ENCODE peak calls at places on chromosomes 5 and 9, in seven cellular contexts. J is LNCaP clone FGC, U is fibroblast of lung, F is left ventricle myocardium inferior, H is cardiac muscle cell, D is brain microvascular endothelial cell, G is astrocyte of the spinal cord. I is an unnamed sample.

GRCh38 chr9:108553111-108553635 is 302.6 kb downstream of the ACTL7B start:
- DNase-seq in J (no peak), U (no peak), F (no peak), H (no peak), D (no peak), G (no peak), I (no peak)

GRCh38 chr5:76303917-76304316 is 99.2 kb upstream of the IQGAP2 start:
- DNase-seq in J (no peak), U (no peak), F (no peak), H (no peak), D (no peak), G (no peak), I (no peak)

GRCh38 chr9:79057576-79057975 is 514.2 kb upstream of the TLE4 start:
- DNase-seq in J (no peak), U (peak), F (no peak), H (peak), D (no peak), G (peak), I (no peak)

GRCh38 chr5:75050415-75050814 is 1.9 kb downstream of the GCNT4 start:
- DNase-seq in J (no peak), U (no peak), F (no peak), H (peak), D (no peak), G (no peak), I (no peak)

GRCh38 chr9:128340691-128341434 is 536 bp downstream of the SLC27A4 start:
- DNase-seq in J (no peak), U (no peak), F (no peak), H (peak), D (no peak), G (no peak), I (no peak)

GRCh38 chr9:110752766-110753165 is 84.2 kb downstream of the MUSK start:
- DNase-seq in J (peak), U (peak), F (no peak), H (no peak), D (peak), G (peak), I (peak)

GRCh38 chr5:74201334-74202081 is 439.0 kb downstream of the ENC1 start:
- DNase-seq in J (no peak), U (peak), F (peak), H (no peak), D (peak), G (peak), I (no peak)

GRCh38 chr5:54904425-54904824 is 81.0 kb downstream of the ESM1 start:
- DNase-seq in J (no peak), U (peak), F (no peak), H (peak), D (peak), G (peak), I (no peak)

GRCh38 chr9:136082496-136083361 is 12.4 kb downstream of the NACC2 start:
- DNase-seq in J (no peak), U (no peak), F (peak), H (no peak), D (no peak), G (no peak), I (no peak)

GRCh38 chr5:99355881-99356280 is 427.1 kb upstream of the CHD1 start:
- DNase-seq in J (no peak), U (peak), F (no peak), H (no peak), D (no peak), G (peak), I (no peak)

GRCh38 chr5:78899922-78900362 is 85.2 kb downstream of the ARSB start:
- DNase-seq in J (peak), U (peak), F (no peak), H (peak), D (peak), G (peak), I (no peak)

GRCh38 chr5:8188874-8189588 is 320.1 kb downstream of the MTRR start:
- DNase-seq in J (peak), U (no peak), F (no peak), H (no peak), D (no peak), G (no peak), I (no peak)

GRCh38 chr9:15485836-15486678 is 24.7 kb downstream of the PSIP1 start:
- DNase-seq in J (no peak), U (no peak), F (no peak), H (peak), D (peak), G (peak), I (no peak)

GRCh38 chr9:19156805-19157204 is 29.5 kb upstream of the PLIN2 start:
- DNase-seq in J (no peak), U (no peak), F (peak), H (no peak), D (no peak), G (no peak), I (no peak)

GRCh38 chr9:20728493-20729220 is 44.6 kb downstream of the FOCAD start:
- DNase-seq in J (no peak), U (peak), F (no peak), H (no peak), D (peak), G (peak), I (no peak)

GRCh38 chr5:117872798-117873368 is 1115.5 kb downstream of the DTWD2 start:
- DNase-seq in J (no peak), U (no peak), F (no peak), H (no peak), D (no peak), G (no peak), I (no peak)

GRCh38 chr5:53438486-53439472 is 41.6 kb upstream of the FST start:
- DNase-seq in J (no peak), U (peak), F (no peak), H (no peak), D (peak), G (peak), I (no peak)

GRCh38 chr5:66877843-66878242 is 281.6 kb downstream of the MAST4 start:
- DNase-seq in J (no peak), U (peak), F (no peak), H (no peak), D (peak), G (peak), I (no peak)

GRCh38 chr9:122125891-122126331 is 32.8 kb upstream of the TTLL11 start:
- DNase-seq in J (no peak), U (peak), F (no peak), H (no peak), D (peak), G (peak), I (no peak)

GRCh38 chr5:178642351-178642909 is 15.6 kb upstream of the CLK4 start:
- DNase-seq in J (no peak), U (peak), F (no peak), H (no peak), D (peak), G (peak), I (peak)

GRCh38 chr5:139693676-139694364 is 45.7 kb downstream of the CXXC5 start:
- DNase-seq in J (no peak), U (no peak), F (no peak), H (no peak), D (no peak), G (no peak), I (no peak)

GRCh38 chr5:111848374-111848914 is 91.5 kb upstream of the NREP start:
- DNase-seq in J (no peak), U (peak), F (no peak), H (no peak), D (peak), G (peak), I (no peak)

DNA sequence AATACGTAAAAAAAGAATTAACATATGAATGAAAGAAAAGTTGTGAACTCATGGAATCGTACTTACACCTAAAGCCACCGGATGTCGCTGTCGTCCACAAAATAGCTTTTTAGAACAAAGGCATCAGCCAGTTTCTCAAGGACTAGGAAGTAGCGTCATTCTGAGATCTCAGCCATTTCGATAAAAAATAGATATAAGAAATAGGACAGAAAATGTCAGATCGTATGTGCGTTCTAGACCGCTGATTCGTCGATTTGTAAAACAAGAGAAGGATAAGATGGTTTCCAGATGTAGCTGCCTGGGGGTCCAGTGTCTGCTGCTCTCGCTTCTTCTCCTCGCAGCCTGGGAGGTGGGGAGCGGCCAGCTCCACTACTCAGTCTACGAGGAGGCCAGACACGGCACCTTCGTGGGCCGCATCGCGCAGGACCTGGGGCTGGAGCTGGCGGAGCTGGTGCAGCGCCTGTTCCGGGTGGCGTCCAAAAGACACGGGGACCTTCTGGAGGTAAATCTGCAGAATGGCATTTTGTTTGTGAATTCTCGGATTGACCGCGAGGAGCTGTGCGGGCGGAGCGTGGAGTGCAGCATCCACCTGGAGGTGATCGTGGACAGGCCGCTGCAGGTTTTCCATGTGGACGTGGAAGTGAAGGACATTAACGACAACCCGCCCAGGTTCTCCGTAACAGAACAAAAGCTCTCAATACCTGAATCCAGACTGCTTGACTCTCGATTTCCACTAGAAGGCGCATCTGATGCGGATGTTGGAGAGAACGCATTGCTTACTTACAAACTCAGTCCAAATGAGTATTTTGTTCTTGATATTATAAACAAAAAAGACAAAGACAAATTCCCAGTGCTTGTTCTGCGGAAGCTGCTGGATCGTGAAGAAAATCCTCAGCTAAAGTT is at the start of gene PCDHA10:
- DNase-seq in J (no peak), U (no peak), F (no peak), H (peak), D (no peak), G (peak), I (no peak)
- TF ChIP-seq CTCF in J (peak), U (no peak), F (peak), H (no peak), D (no peak), G (no peak), I (no peak)

DNA sequence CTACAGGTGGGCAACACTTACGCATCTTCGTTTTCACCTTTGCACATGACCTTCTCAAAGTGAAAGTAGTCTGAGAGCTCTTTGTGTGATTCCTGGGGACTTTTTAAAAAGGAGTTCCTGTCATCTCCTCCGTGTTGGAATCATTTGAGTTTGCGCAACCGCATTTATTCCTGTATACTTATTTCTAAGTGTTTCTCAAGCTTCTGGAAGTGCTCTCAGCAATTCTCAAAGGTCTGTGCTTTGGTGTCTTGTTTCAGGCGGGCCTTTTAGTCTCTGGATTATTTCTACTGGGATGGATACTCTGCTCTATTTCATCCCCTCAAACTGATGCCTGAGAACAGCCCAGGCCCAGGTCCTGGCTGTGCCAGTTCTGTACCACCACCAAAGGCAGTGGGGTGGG is 226.5 kb upstream of the TUT7 start:
- DNase-seq in J (no peak), U (no peak), F (no peak), H (no peak), D (no peak), G (no peak), I (no peak)
- H3K4me3 ChIP-seq in J (no peak), U (no peak), F (no peak), H (no peak), D (no peak), G (no peak), I (no peak)

DNA sequence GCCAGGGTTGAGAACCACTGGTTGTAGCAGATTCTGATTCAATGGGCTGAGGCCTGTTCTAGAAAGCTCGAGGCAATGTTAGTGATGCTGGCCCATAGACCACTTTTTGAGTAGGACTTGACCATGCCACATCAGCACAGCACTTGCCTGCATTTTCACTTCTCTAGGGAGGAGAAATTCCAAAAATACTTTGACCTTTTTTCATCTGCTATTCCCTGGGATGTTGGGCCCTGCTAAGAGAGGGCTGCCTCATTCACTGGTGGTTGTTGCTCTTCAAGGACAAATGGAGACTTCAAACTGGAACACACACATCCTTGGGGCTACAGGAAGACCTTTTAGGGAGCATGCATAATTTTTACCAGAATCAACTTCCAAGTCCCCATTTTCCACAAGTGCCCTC is 12.8 kb upstream of the TGFBI start:
- DNase-seq in J (no peak), U (no peak), F (no peak), H (no peak), D (no peak), G (no peak), I (no peak)
- TF ChIP-seq CTCF in J (no peak), U (no peak), F (no peak), H (no peak), D (no peak), G (no peak), I (no peak)

GRCh38 chr9:92119581-92119980 is 4.4 kb upstream of the SPTLC1 start:
- DNase-seq in J (no peak), U (no peak), F (no peak), H (no peak), D (no peak), G (no peak), I (no peak)
- H3K4me3 ChIP-seq in J (no peak), U (no peak), F (no peak), H (no peak), D (no peak), G (no peak), I (no peak)

GRCh38 chr5:107359916-107360234 is 310.9 kb downstream of the EFNA5 start:
- DNase-seq in J (no peak), U (no peak), F (no peak), H (no peak), D (no peak), G (no peak), I (no peak)
- TF ChIP-seq CTCF in J (peak), U (no peak), F (no peak), H (no peak), D (no peak), G (no peak), I (no peak)

DNA sequence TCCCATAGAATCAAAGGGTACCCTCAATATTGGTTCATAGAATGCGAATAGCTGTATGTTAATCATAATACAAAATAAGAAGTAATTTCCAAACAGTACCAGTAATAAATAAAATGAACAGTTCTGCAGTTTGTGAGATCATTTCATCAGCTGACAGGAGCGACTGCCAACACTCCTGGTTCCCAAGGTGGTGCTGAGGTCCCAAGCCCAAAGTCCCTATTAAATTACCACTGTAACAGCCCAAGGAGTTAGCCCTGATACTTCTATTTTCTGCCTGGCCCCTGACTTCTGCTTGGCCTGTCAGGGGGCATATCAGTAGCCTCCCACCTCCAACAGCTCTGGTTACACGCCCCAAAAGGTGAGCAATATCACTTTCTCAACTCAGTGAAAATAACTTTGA is 47.1 kb downstream of the ANKH start:
- DNase-seq in J (no peak), U (no peak), F (no peak), H (no peak), D (no peak), G (no peak), I (no peak)
- H3K4me3 ChIP-seq in J (no peak), U (no peak), F (no peak), H (no peak), D (no peak), G (no peak), I (no peak)

I was measured in AG04449.